ENCODE peak calls at places on chromosomes 11 and 22, in six cellular contexts. B is H4, X is HEK293T, S is left cardiac atrium, P is kidney tubule cell, R is NCI-H446. W is an unnamed sample.

GRCh38 chr11:124746621-124747243 is 5.3 kb downstream of the VSIG2 start:
- DNase-seq in B (no peak), R (no peak), S (peak), P (peak), X (peak), W (peak)

GRCh38 chr22:20392983-20393704 is 807 bp upstream of the ZNF74 start:
- DNase-seq in P (no peak), R (no peak), S (peak), B (no peak), X (no peak), W (no peak)

GRCh38 chr22:43391306-43391705 is 20.5 kb upstream of the MPPED1 start:
- DNase-seq in S (no peak), X (no peak), B (no peak), P (no peak), R (no peak), W (no peak)

GRCh38 chr11:134625631-134626030 is 213.6 kb upstream of the B3GAT1 start:
- DNase-seq in S (no peak), R (no peak), B (no peak), P (no peak), X (no peak), W (no peak)

GRCh38 chr22:32693102-32693501 is 108.4 kb upstream of the TIMP3 start:
- DNase-seq in X (no peak), B (no peak), P (peak), R (no peak), S (no peak), W (no peak)

GRCh38 chr11:65654375-65655349 is 8.1 kb downstream of the RELA start:
- DNase-seq in P (no peak), X (no peak), S (no peak), R (no peak), B (no peak), W (peak)

GRCh38 chr11:96307748-96308133 is 35.3 kb downstream of the MAML2 start:
- DNase-seq in R (no peak), P (peak), S (no peak), X (peak), B (peak), W (no peak)

GRCh38 chr11:114891911-114892310 is 213.6 kb downstream of the NXPE2 start:
- DNase-seq in B (no peak), R (no peak), X (no peak), S (peak), P (no peak), W (no peak)

GRCh38 chr11:42175203-42175602 is 715.8 kb upstream of the LRRC4C start:
- DNase-seq in R (no peak), S (no peak), B (peak), X (no peak), P (peak), W (no peak)

GRCh38 chr22:38957046-38957770 is at the start of gene APOBEC3A:
- DNase-seq in R (no peak), S (no peak), X (no peak), B (no peak), P (peak), W (peak)

GRCh38 chr22:27197071-27197470 is 539.7 kb downstream of the MIAT start:
- DNase-seq in R (peak), P (no peak), X (no peak), S (no peak), B (no peak), W (no peak)

W was measured in aorta.